ENCODE peak calls at places on chromosomes 1 and 21, in four cellular contexts. M is K562, T is Panc1, Q is HepG2. J is an unnamed sample.

GRCh38 chr21:20729376-20729775 is 268.8 kb upstream of the NCAM2 start:
- DNase-seq in M (no peak), T (no peak), Q (no peak), J (no peak)

GRCh38 chr1:12186277-12186985 is 19.6 kb downstream of the TNFRSF1B start:
- DNase-seq in M (no peak), T (no peak), Q (no peak), J (no peak)

GRCh38 chr1:245418029-245418428 is 263.2 kb downstream of the KIF26B start:
- DNase-seq in M (no peak), T (no peak), Q (no peak), J (no peak)

GRCh38 chr1:53902235-53902920 is 8.4 kb downstream of the DIO1 start:
- DNase-seq in M (no peak), T (no peak), Q (peak; percentile 34), J (no peak)

GRCh38 chr1:232806071-232806510 is 875 bp downstream of the MAP10 start:
- DNase-seq in M (peak; percentile 28), T (no peak), Q (no peak), J (no peak)

GRCh38 chr1:213055087-213055591 is 4.1 kb downstream of the RPS6KC1 start:
- DNase-seq in M (peak; percentile 77), T (no peak), Q (no peak), J (no peak)

GRCh38 chr1:225425211-225425786 is 2.5 kb downstream of the LBR start:
- DNase-seq in M (no peak), T (no peak), Q (no peak), J (no peak)

GRCh38 chr1:109636201-109636952 is 16.7 kb downstream of the AMPD2 start:
- DNase-seq in M (peak; percentile 39), T (no peak), Q (peak; percentile 46), J (no peak)

GRCh38 chr21:41798326-41798725 is 31.5 kb upstream of the RIPK4 start:
- DNase-seq in M (no peak), T (no peak), Q (no peak), J (no peak)

GRCh38 chr1:219876798-219877209 is 51.6 kb downstream of the SLC30A10 start:
- DNase-seq in M (peak; percentile 85), T (no peak), Q (peak; percentile 15), J (peak; percentile 23)
- TF ChIP-seq TCF7L2 in M (no peak), T (no peak), Q (no peak), J (no peak)

DNA sequence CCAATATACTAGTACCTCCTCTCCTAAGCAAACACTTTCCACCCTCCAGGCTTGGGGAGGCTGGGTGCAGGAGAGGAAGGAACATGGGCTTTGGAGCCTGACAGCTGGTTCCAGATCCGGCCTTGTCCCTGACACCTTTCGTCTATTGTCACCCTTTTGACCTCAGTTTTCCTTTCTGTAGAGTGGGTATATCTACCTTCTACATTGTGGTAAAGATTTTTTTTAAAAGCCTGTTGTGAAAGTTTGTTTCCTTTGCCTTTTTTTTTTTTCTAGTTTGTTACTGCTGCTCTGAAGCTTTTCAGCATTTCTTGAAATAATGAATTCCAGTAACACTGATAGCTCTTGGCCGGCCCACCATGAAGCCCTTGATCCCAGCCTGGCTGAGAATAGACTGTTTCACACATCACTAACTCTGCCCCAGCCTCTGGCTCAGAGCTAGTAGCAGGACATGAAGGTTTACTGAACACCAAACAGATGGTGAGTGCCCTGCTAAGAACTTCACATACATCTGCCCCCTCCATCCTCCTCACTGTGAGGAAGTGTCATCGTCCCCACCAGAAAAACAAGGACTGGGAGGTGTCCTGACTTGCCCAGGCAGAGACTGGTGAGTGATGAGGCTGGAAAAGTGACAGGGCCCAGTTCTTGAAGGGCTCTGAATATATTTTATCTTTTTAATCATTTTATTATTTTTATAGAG is 33.1 kb upstream of the ID3 start:
- DNase-seq in M (no peak), T (no peak), Q (no peak), J (no peak)
- TF ChIP-seq TCF7L2 in M (no peak), T (no peak), Q (no peak), J (no peak)

DNA sequence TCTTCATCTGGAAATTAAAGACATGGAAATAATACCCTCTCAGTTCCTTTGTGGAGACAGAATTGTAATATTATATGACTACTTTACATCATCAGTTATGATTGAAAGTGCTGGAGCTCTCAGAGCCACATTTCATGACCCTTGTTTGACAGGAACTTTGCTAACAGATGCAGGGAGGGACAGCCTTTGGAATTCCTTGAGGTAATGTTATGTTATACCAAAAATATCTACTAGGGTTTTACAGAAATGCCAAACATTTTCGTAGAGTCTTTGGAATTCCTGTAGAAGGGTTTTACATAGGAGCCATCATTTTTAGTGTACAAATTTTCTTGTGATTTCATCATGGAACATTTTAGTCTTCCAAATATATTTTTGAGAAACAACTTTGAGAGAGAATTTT is 57.4 kb upstream of the ADAMTS5 start:
- DNase-seq in M (no peak), T (no peak), Q (no peak), J (no peak)
- TF ChIP-seq TCF7L2 in M (no peak), T (no peak), Q (no peak), J (no peak)

GRCh38 chr1:46659307-46659870 is 8.8 kb downstream of the ATPAF1 start:
- DNase-seq in M (no peak), T (no peak), Q (no peak), J (no peak)
- TF ChIP-seq TCF7L2 in M (no peak), T (no peak), Q (no peak), J (no peak)

J was measured in HCT116.